ENCODE peak calls at places on chromosomes 4 and X, in nine cellular contexts. I is GM06990, L is right atrium auricular region, W is PC-3, A is AG10803, S is fibroblast of pulmonary artery, T is psoas muscle, E is kidney epithelial cell, D is astrocyte of the spinal cord. Q is an unnamed sample.

GRCh38 chrX:15820106-15821073 is 30.1 kb downstream of the ZRSR2 start:
- DNase-seq in I (no peak), L (no peak), W (no peak), A (no peak), S (no peak), T (no peak), E (no peak), D (peak), Q (no peak)

GRCh38 chr4:158796370-158797140 is 27.7 kb downstream of the FNIP2 start:
- DNase-seq in I (no peak), L (no peak), W (no peak), A (peak), S (no peak), T (no peak), E (no peak), D (peak), Q (no peak)

GRCh38 chr4:186137193-186137792 is 32.8 kb downstream of the FAM149A start:
- DNase-seq in I (no peak), L (no peak), W (peak), A (peak), S (peak), T (no peak), E (no peak), D (peak), Q (no peak)

GRCh38 chrX:120769576-120770341 is 105.9 kb downstream of the CT47B1 start:
- DNase-seq in I (peak), L (no peak), W (peak), A (peak), S (peak), T (no peak), E (peak), D (peak), Q (peak)

GRCh38 chrX:15973299-15973698 is 118.7 kb upstream of the AP1S2 start:
- DNase-seq in I (no peak), L (no peak), W (peak), A (peak), S (peak), T (no peak), E (no peak), D (peak), Q (no peak)

GRCh38 chrX:41619221-41619620 is 69.6 kb upstream of the GPR34 start:
- DNase-seq in I (no peak), L (no peak), W (no peak), A (no peak), S (no peak), T (no peak), E (no peak), D (no peak), Q (no peak)

GRCh38 chr4:148021706-148022105 is 289.8 kb downstream of the ARHGAP10 start:
- DNase-seq in I (no peak), L (no peak), W (no peak), A (no peak), S (no peak), T (no peak), E (no peak), D (no peak), Q (no peak)

GRCh38 chrX:126164689-126165400 is 1.2 kb downstream of the DCAF12L2 start:
- DNase-seq in I (no peak), L (no peak), W (no peak), A (no peak), S (no peak), T (peak), E (no peak), D (no peak), Q (no peak)

GRCh38 chr4:5204781-5205180 is 153.5 kb downstream of the STK32B start:
- DNase-seq in I (no peak), L (no peak), W (peak), A (peak), S (no peak), T (no peak), E (no peak), D (no peak), Q (no peak)

GRCh38 chr4:133439830-133440229 is 290.7 kb downstream of the PCDH10 start:
- DNase-seq in I (no peak), L (no peak), W (no peak), A (no peak), S (no peak), T (no peak), E (no peak), D (no peak), Q (no peak)

GRCh38 chrX:66262807-66263206 is 98.8 kb downstream of the HEPH start:
- DNase-seq in I (no peak), L (no peak), W (no peak), A (no peak), S (no peak), T (no peak), E (no peak), D (no peak), Q (no peak)

GRCh38 chrX:16743604-16744325 is 24.4 kb downstream of the SYAP1 start:
- DNase-seq in I (no peak), L (no peak), W (peak), A (peak), S (peak), T (no peak), E (peak), D (peak), Q (peak)

GRCh38 chr4:127545271-127545670 is 87.5 kb upstream of the INTU start:
- DNase-seq in I (no peak), L (no peak), W (peak), A (no peak), S (no peak), T (no peak), E (no peak), D (no peak), Q (no peak)

GRCh38 chr4:30718889-30719252 is 1.3 kb upstream of the PCDH7 start:
- DNase-seq in I (peak), L (no peak), W (peak), A (no peak), S (peak), T (no peak), E (no peak), D (peak), Q (no peak)

GRCh38 chr4:182384496-182385155 is 141.4 kb downstream of the TENM3 start:
- DNase-seq in I (no peak), L (no peak), W (no peak), A (no peak), S (no peak), T (no peak), E (no peak), D (peak), Q (no peak)

GRCh38 chrX:119763175-119763574 is 4.8 kb downstream of the SOWAHD start:
- DNase-seq in I (no peak), L (no peak), W (no peak), A (peak), S (peak), T (no peak), E (peak), D (peak), Q (peak)

GRCh38 chr4:137393043-137393442 is 139.3 kb downstream of the PCDH18 start:
- DNase-seq in I (no peak), L (no peak), W (no peak), A (peak), S (no peak), T (no peak), E (no peak), D (peak), Q (no peak)

GRCh38 chr4:74266081-74266480 is 42.2 kb upstream of the EPGN start:
- DNase-seq in I (no peak), L (no peak), W (peak), A (no peak), S (no peak), T (no peak), E (no peak), D (no peak), Q (no peak)

GRCh38 chr4:146545102-146545501 is 23.4 kb upstream of the SLC10A7 start:
- DNase-seq in I (no peak), L (no peak), W (peak), A (peak), S (peak), T (no peak), E (no peak), D (peak), Q (no peak)

GRCh38 chr4:181271241-181271640 is 972.0 kb upstream of the TENM3 start:
- DNase-seq in I (no peak), L (no peak), W (no peak), A (no peak), S (no peak), T (no peak), E (no peak), D (no peak), Q (no peak)

GRCh38 chr4:159856451-159856850 is 753.6 kb downstream of the RAPGEF2 start:
- DNase-seq in I (no peak), L (no peak), W (no peak), A (no peak), S (no peak), T (no peak), E (no peak), D (no peak), Q (no peak)

GRCh38 chr4:169229571-169230028 is 41.2 kb downstream of the SH3RF1 start:
- DNase-seq in I (no peak), L (no peak), W (peak), A (peak), S (peak), T (no peak), E (no peak), D (peak), Q (peak)

GRCh38 chr4:126727461-126727860 is 905.3 kb upstream of the INTU start:
- DNase-seq in I (no peak), L (no peak), W (no peak), A (peak), S (peak), T (no peak), E (no peak), D (peak), Q (no peak)

GRCh38 chrX:39869846-39870601 is 227.7 kb downstream of the BCOR start:
- DNase-seq in I (no peak), L (no peak), W (peak), A (no peak), S (peak), T (no peak), E (peak), D (peak), Q (no peak)

GRCh38 chr4:112589207-112589606 is 47.5 kb downstream of the ZGRF1 start:
- DNase-seq in I (no peak), L (no peak), W (no peak), A (peak), S (peak), T (no peak), E (no peak), D (peak), Q (no peak)

GRCh38 chrX:111615227-111615626 is 65.7 kb upstream of the ALG13 start:
- DNase-seq in I (no peak), L (no peak), W (no peak), A (no peak), S (no peak), T (no peak), E (no peak), D (no peak), Q (no peak)

GRCh38 chr4:139841464-139842195 is 176.0 kb downstream of the MGST2 start:
- DNase-seq in I (no peak), L (no peak), W (no peak), A (no peak), S (no peak), T (no peak), E (no peak), D (no peak), Q (no peak)

GRCh38 chrX:2502668-2503519 is 2.1 kb upstream of the DHRSX start:
- DNase-seq in I (no peak), L (no peak), W (no peak), A (peak), S (peak), T (no peak), E (no peak), D (no peak), Q (no peak)

GRCh38 chr4:5971077-5971447 is 47.2 kb downstream of the C4orf50 start:
- DNase-seq in I (no peak), L (no peak), W (no peak), A (no peak), S (no peak), T (no peak), E (no peak), D (no peak), Q (no peak)

GRCh38 chr4:53653484-53654053 is 62.3 kb upstream of the LNX1 start:
- DNase-seq in I (peak), L (no peak), W (no peak), A (peak), S (peak), T (no peak), E (peak), D (peak), Q (no peak)
- TF ChIP-seq CTCF in I (peak), L (no peak), W (peak), A (peak), S (no peak), T (no peak), E (no peak), D (no peak), Q (no peak)

GRCh38 chr4:183962413-183962812 is 57.3 kb downstream of the STOX2 start:
- DNase-seq in I (no peak), L (no peak), W (no peak), A (no peak), S (no peak), T (no peak), E (no peak), D (no peak), Q (no peak)
- H3K4me3 ChIP-seq in I (no peak), L (no peak), W (no peak), A (no peak), S (no peak), T (no peak), E (no peak), D (no peak), Q (no peak)

DNA sequence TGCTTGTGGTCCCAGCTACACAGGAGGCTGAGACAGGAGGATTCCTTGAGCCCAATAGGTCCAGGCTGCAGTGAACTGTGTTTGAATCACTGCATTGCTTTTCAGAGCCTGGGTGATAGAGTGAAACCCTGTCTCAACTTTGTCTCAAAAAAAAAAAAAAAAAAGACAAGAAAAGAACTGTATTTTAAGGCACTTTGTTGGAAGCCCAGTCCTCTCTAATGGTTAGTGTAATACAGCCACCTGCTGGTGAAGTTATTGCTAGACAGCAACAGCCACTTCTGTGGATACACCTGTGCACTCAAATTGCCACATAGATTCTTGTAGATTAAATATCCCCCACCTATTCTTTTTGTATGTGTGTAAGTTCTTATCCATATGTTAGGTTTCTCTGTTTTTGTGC is 10.1 kb upstream of the FGG start:
- DNase-seq in I (no peak), L (no peak), W (peak), A (peak), S (peak), T (no peak), E (no peak), D (peak), Q (peak)
- TF ChIP-seq CTCF in I (peak), L (peak), W (peak), A (peak), S (peak), T (peak), E (peak), D (peak), Q (peak)

GRCh38 chrX:17859609-17860178 is 1.4 kb downstream of the RAI2 start:
- DNase-seq in I (no peak), L (no peak), W (no peak), A (no peak), S (no peak), T (no peak), E (no peak), D (no peak), Q (no peak)

GRCh38 chrX:17860811-17861495 is at the start of gene RAI2:
- DNase-seq in I (no peak), L (no peak), W (no peak), A (no peak), S (no peak), T (peak), E (no peak), D (no peak), Q (no peak)

GRCh38 chrX:17854521-17854920 is 6.6 kb downstream of the RAI2 start:
- DNase-seq in I (no peak), L (no peak), W (no peak), A (no peak), S (no peak), T (no peak), E (no peak), D (no peak), Q (no peak)

GRCh38 chrX:17861496-17862011 is 456 bp upstream of the RAI2 start:
- DNase-seq in I (no peak), L (no peak), W (no peak), A (no peak), S (no peak), T (peak), E (no peak), D (no peak), Q (no peak)

DNA sequence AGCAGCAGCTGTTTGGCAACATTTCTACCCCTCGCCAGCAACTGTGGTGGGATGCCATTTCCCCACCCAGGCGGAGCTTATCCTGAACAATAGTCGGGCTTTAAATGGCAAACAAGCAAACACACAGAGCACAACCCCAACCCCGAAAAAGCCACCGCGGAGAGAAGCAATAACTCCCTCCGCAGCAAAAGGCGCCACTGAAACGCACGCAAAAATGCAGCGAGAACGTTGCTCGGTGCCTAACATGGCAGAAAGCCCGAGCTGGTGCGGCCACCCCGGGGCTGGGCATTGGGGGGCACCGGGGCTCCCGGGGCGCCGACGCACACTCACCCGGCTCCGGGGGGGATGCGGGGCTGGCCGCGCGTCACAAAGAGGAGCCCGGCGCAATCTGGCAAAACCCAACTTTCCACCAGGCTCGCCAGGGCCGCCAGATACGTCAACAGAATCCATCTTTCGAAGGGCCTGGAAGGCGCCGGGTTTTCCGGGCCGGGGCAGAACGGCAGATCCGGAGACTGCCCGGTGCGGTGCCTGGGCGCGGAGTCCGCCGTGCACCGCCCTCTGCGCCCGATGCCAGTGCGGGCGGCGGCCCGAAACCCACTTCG is 818 bp downstream of the RAI2 start:
- DNase-seq in I (no peak), L (no peak), W (no peak), A (peak), S (no peak), T (no peak), E (no peak), D (no peak), Q (no peak)
- H3K4me3 ChIP-seq in I (no peak), L (peak), W (peak), A (no peak), S (no peak), T (peak), E (peak), D (peak), Q (peak)

GRCh38 chrX:107775000-107775733 is 420 bp downstream of the TSC22D3 start:
- DNase-seq in I (no peak), L (no peak), W (no peak), A (no peak), S (no peak), T (no peak), E (no peak), D (no peak), Q (no peak)
- TF ChIP-seq CTCF in I (no peak), L (no peak), W (no peak), A (no peak), S (no peak), T (no peak), E (peak), D (peak), Q (no peak)

Q was measured in astrocyte of the cerebellum.